ENCODE peak calls at places on chromosome 2, in eight cellular contexts. P, D, C, I, A, S, U and R are unnamed samples.

GRCh38 chr2:109045505-109045904 is 56.5 kb upstream of the EDAR start:
- DNase-seq in U (no peak), I (no peak), P (no peak), D (no peak), C (no peak), A (no peak), S (no peak), R (no peak)

GRCh38 chr2:64455545-64455944 is 1.6 kb downstream of the LGALSL start:
- DNase-seq in D (no peak), A (no peak), U (no peak), I (no peak), S (no peak), C (no peak), P (no peak), R (peak)

GRCh38 chr2:101368371-101368770 is 18.9 kb downstream of the CREG2 start:
- DNase-seq in P (no peak), I (no peak), S (no peak), C (no peak), A (no peak), D (no peak), U (no peak), R (no peak)

GRCh38 chr2:105800036-105800755 is 55.5 kb downstream of the NCK2 start:
- DNase-seq in U (peak), D (no peak), C (no peak), P (no peak), I (no peak), A (no peak), S (no peak), R (no peak)

GRCh38 chr2:68740184-68740914 is 5.7 kb downstream of the ARHGAP25 start:
- DNase-seq in P (no peak), S (no peak), I (no peak), D (no peak), A (no peak), U (peak), C (no peak), R (peak)

GRCh38 chr2:69828913-69829242 is 582 bp upstream of the GMCL1 start:
- DNase-seq in D (no peak), P (no peak), C (no peak), U (no peak), A (no peak), I (no peak), S (no peak), R (no peak)

GRCh38 chr2:6823111-6823510 is 42.6 kb downstream of the CMPK2 start:
- DNase-seq in D (no peak), A (no peak), U (no peak), I (no peak), S (no peak), C (no peak), P (no peak), R (no peak)

GRCh38 chr2:41413813-41414485 is 633.9 kb upstream of the PKDCC start:
- DNase-seq in I (no peak), U (no peak), S (no peak), P (no peak), D (no peak), C (no peak), A (no peak), R (no peak)

GRCh38 chr2:39989888-39990287 is 210.8 kb upstream of the THUMPD2 start:
- DNase-seq in I (no peak), P (no peak), S (no peak), C (no peak), A (no peak), U (peak), D (no peak), R (no peak)

GRCh38 chr2:70469435-70469834 is 84.2 kb downstream of the TGFA start:
- DNase-seq in P (no peak), A (no peak), S (no peak), D (no peak), I (no peak), C (no peak), U (no peak), R (no peak)

GRCh38 chr2:233267516-233268245 is 16.2 kb downstream of the ATG16L1 start:
- DNase-seq in D (peak), S (no peak), C (no peak), A (no peak), I (no peak), U (no peak), P (no peak), R (no peak)

GRCh38 chr2:204545861-204546773 is 842 bp downstream of the PARD3B start:
- DNase-seq in C (no peak), D (no peak), S (no peak), U (no peak), I (no peak), A (peak), P (no peak), R (no peak)

GRCh38 chr2:159615936-159616733 is at the start of gene BAZ2B:
- DNase-seq in I (peak), U (peak), D (peak), S (peak), C (peak), A (peak), P (peak), R (peak)

GRCh38 chr2:108217211-108217610 is 22.6 kb upstream of the SULT1C3 start:
- DNase-seq in S (no peak), U (no peak), C (no peak), A (no peak), I (no peak), D (no peak), P (no peak), R (no peak)

GRCh38 chr2:11750917-11751316 is 4.5 kb downstream of the LPIN1 start:
- DNase-seq in A (no peak), C (no peak), P (no peak), I (no peak), S (no peak), U (no peak), D (no peak), R (peak)

GRCh38 chr2:71609958-71610357 is 156.6 kb downstream of the DYSF start:
- DNase-seq in A (no peak), I (no peak), P (no peak), D (no peak), U (peak), C (no peak), S (no peak), R (peak)

GRCh38 chr2:170313636-170314348 is 135.8 kb downstream of the MYO3B start:
- DNase-seq in C (peak), P (no peak), A (peak), I (no peak), D (no peak), S (no peak), U (no peak), R (no peak)

GRCh38 chr2:72130671-72131360 is 16.8 kb downstream of the CYP26B1 start:
- DNase-seq in A (no peak), U (no peak), I (no peak), C (no peak), S (no peak), P (no peak), D (no peak), R (no peak)

GRCh38 chr2:102186676-102187190 is at the start of gene IL1RL2:
- DNase-seq in I (no peak), C (no peak), D (no peak), S (no peak), A (no peak), U (no peak), P (peak), R (peak)

GRCh38 chr2:122692400-122693083 is 937.1 kb downstream of the TSN start:
- DNase-seq in C (no peak), S (no peak), I (no peak), A (no peak), D (no peak), P (no peak), U (no peak), R (no peak)

GRCh38 chr2:33521791-33522281 is 45.4 kb downstream of the RASGRP3 start:
- DNase-seq in C (no peak), D (no peak), U (no peak), P (no peak), I (no peak), S (no peak), A (no peak), R (no peak)

GRCh38 chr2:26298638-26299393 is 47.1 kb upstream of the SELENOI start:
- DNase-seq in C (no peak), U (peak), D (no peak), A (no peak), S (no peak), P (peak), I (no peak), R (peak)

GRCh38 chr2:75464348-75464946 is 96.3 kb downstream of the EVA1A start:
- DNase-seq in S (no peak), A (peak), I (no peak), C (no peak), U (no peak), P (no peak), D (no peak), R (peak)